ENCODE peak calls at places on chromosomes 1 and 21, in nine cellular contexts. A is fibroblast of the conjunctiva; Q is A549; O is amniotic stem cell; F is activated T-cell treated with anti-CD3 and anti-CD28 coated beads for 1 hour; J is iPS-NIHi11; N is Right ventricle myocardium inferior; Z is T1000; Y is stimulated activated CD8-positive, alpha-beta memory T cell treated with anti-CD3 and anti-CD28 coated beads, Interleukin-4, amount 100 ng/mL, for 1 hour. D is an unnamed sample.

GRCh38 chr1:228793032-228793431 is 57.8 kb downstream of the RHOU start:
- DNase-seq in Y (no peak), F (no peak), O (no peak), Z (no peak), Q (no peak), N (no peak), J (no peak), A (no peak), D (peak)

GRCh38 chr1:9308236-9308635 is 15.5 kb downstream of the SPSB1 start:
- DNase-seq in F (no peak), J (no peak), Y (no peak), O (no peak), Q (no peak), Z (no peak), N (no peak), A (no peak), D (no peak)

GRCh38 chr1:169046671-169047070 is 59.8 kb upstream of the ATP1B1 start:
- DNase-seq in O (no peak), A (no peak), Z (no peak), Q (no peak), N (no peak), J (no peak), F (no peak), Y (no peak), D (no peak)

GRCh38 chr21:32771134-32771523 is 426 bp downstream of the PAXBP1 start:
- DNase-seq in F (peak), A (peak), O (no peak), J (peak), Q (peak), N (peak), Y (peak), Z (no peak), D (peak)

GRCh38 chr1:218886472-218886871 is 287.2 kb upstream of the LYPLAL1 start:
- DNase-seq in N (peak), F (no peak), Z (no peak), Q (no peak), Y (no peak), A (no peak), O (no peak), J (no peak), D (no peak)

GRCh38 chr1:113963281-113963906 is 15.9 kb upstream of the OLFML3 start:
- DNase-seq in J (no peak), Y (no peak), F (no peak), Q (no peak), A (no peak), N (no peak), O (no peak), Z (no peak), D (no peak)

GRCh38 chr1:66217021-66217420 is 316.9 kb upstream of the SGIP1 start:
- DNase-seq in N (no peak), Y (no peak), A (no peak), F (no peak), J (no peak), Z (peak), O (no peak), Q (peak), D (no peak)

GRCh38 chr1:110770832-110771231 is 96.1 kb upstream of the KCNA3 start:
- DNase-seq in Q (no peak), J (no peak), F (no peak), N (no peak), A (no peak), Z (no peak), O (no peak), Y (no peak), D (no peak)

GRCh38 chr1:53592521-53592982 is 133.4 kb downstream of the DMRTB1 start:
- DNase-seq in Y (no peak), Q (peak), F (no peak), N (no peak), A (no peak), J (peak), O (no peak), Z (no peak), D (peak)

GRCh38 chr1:155961937-155962336 is 16.4 kb downstream of the ARHGEF2 start:
- DNase-seq in A (peak), Q (peak), Y (no peak), J (peak), Z (peak), O (peak), F (no peak), N (peak), D (peak)

GRCh38 chr1:94648225-94649007 is 106.9 kb upstream of the F3 start:
- DNase-seq in N (peak), Q (no peak), Y (no peak), J (no peak), F (no peak), A (peak), O (no peak), Z (peak), D (no peak)

GRCh38 chr1:11704226-11704619 is 12.7 kb downstream of the DRAXIN start:
- DNase-seq in N (peak), Z (no peak), Y (no peak), Q (no peak), F (no peak), A (no peak), O (no peak), J (peak), D (peak)

GRCh38 chr1:81484284-81484683 is 316.4 kb upstream of the ADGRL2 start:
- DNase-seq in Z (no peak), Q (no peak), F (no peak), O (no peak), J (no peak), N (no peak), Y (no peak), A (no peak), D (no peak)

GRCh38 chr1:114126696-114127095 is 27.0 kb downstream of the SYT6 start:
- DNase-seq in N (no peak), Y (no peak), A (no peak), J (no peak), F (no peak), Q (no peak), Z (no peak), O (no peak), D (no peak)

GRCh38 chr1:174874337-174875053 is 125.3 kb upstream of the CACYBP start:
- DNase-seq in Q (no peak), F (no peak), J (peak), Z (no peak), A (no peak), Y (no peak), O (no peak), N (no peak), D (peak)

GRCh38 chr1:206722751-206723499 is 38.2 kb downstream of the MAPKAPK2 start:
- DNase-seq in A (no peak), Q (no peak), O (no peak), Z (no peak), F (no peak), J (no peak), N (no peak), Y (no peak), D (no peak)

GRCh38 chr1:78553859-78554258 is 63.1 kb downstream of the PTGFR start:
- DNase-seq in Z (no peak), J (peak), O (no peak), Y (no peak), A (no peak), F (no peak), Q (peak), N (no peak), D (peak)

GRCh38 chr1:3352084-3352951 is 102.1 kb upstream of the ARHGEF16 start:
- DNase-seq in J (peak), N (no peak), Y (no peak), O (no peak), F (no peak), Q (no peak), Z (no peak), A (peak), D (peak)

GRCh38 chr1:23417570-23417969 is 7.0 kb downstream of the TCEA3 start:
- DNase-seq in Q (no peak), J (no peak), Y (no peak), N (peak), A (no peak), O (no peak), F (no peak), Z (no peak), D (no peak)

GRCh38 chr1:200877839-200878551 is 5.2 kb downstream of the GPR25 start:
- DNase-seq in J (no peak), Y (no peak), A (no peak), Z (no peak), N (no peak), F (no peak), Q (no peak), O (no peak), D (peak)

GRCh38 chr1:175338447-175339135 is 146.0 kb upstream of the KIAA0040 start:
- DNase-seq in Y (peak), F (peak), N (no peak), Z (no peak), O (no peak), J (peak), A (no peak), Q (peak), D (peak)

GRCh38 chr1:223714849-223715709 is 2.7 kb downstream of the CAPN2 start:
- DNase-seq in N (no peak), A (no peak), F (no peak), Z (peak), O (peak), Q (peak), J (peak), Y (no peak), D (peak)

GRCh38 chr1:40944326-40944725 is 35.2 kb upstream of the CTPS1 start:
- DNase-seq in Q (peak), N (no peak), Y (no peak), A (peak), O (peak), Z (peak), F (no peak), J (no peak), D (no peak)

GRCh38 chr1:1196431-1197187 is 9.8 kb downstream of the TNFRSF18 start:
- DNase-seq in A (no peak), Q (no peak), O (no peak), Y (no peak), J (no peak), Z (no peak), N (peak), F (no peak), D (peak)